ENCODE peak calls at places on chromosomes 11 and 22, in six cellular contexts. C is transverse colon, E is hepatocyte, B is A549, F is cardiac muscle cell, A is heart right ventricle. M is an unnamed sample.

GRCh38 chr11:66951927-66952337 is 6.3 kb downstream of the PC start:
- DNase-seq in C (peak), E (peak), B (no peak), F (peak), A (no peak), M (no peak)

GRCh38 chr11:119730789-119731386 is 1.9 kb upstream of the NECTIN1 start:
- DNase-seq in C (no peak), E (no peak), B (no peak), F (no peak), A (no peak), M (no peak)

GRCh38 chr11:8839957-8840945 is 70.7 kb upstream of the AKIP1 start:
- DNase-seq in C (peak), E (peak), B (no peak), F (peak), A (no peak), M (no peak)

GRCh38 chr11:22656128-22656527 is 10.3 kb upstream of the GAS2 start:
- DNase-seq in C (no peak), E (no peak), B (no peak), F (peak), A (no peak), M (no peak)

GRCh38 chr11:104332110-104332509 is 168.2 kb upstream of the PDGFD start:
- DNase-seq in C (peak), E (peak), B (peak), F (no peak), A (no peak), M (no peak)

GRCh38 chr11:121448431-121448941 is 3.6 kb upstream of the SORL1 start:
- DNase-seq in C (no peak), E (no peak), B (no peak), F (no peak), A (no peak), M (no peak)

GRCh38 chr11:10669258-10670033 is 24.1 kb downstream of the IRAG1 start:
- DNase-seq in C (no peak), E (peak), B (peak), F (peak), A (no peak), M (no peak)

GRCh38 chr11:77658213-77659013 is 20.8 kb upstream of the CLNS1A start:
- DNase-seq in C (no peak), E (no peak), B (no peak), F (peak), A (no peak), M (no peak)

GRCh38 chr11:125593113-125593761 is 585 bp downstream of the STT3A start:
- DNase-seq in C (peak), E (peak), B (peak), F (peak), A (no peak), M (peak)

GRCh38 chr11:119592642-119593041 is 136.4 kb downstream of the NECTIN1 start:
- DNase-seq in C (no peak), E (no peak), B (no peak), F (peak), A (no peak), M (no peak)

GRCh38 chr11:131925829-131926228 is 555.4 kb downstream of the NTM start:
- DNase-seq in C (no peak), E (no peak), B (no peak), F (peak), A (no peak), M (no peak)

GRCh38 chr22:39251762-39252460 is 7.1 kb upstream of the PDGFB start:
- DNase-seq in C (no peak), E (no peak), B (peak), F (no peak), A (no peak), M (no peak)

GRCh38 chr11:33383920-33384209 is 126.7 kb downstream of the HIPK3 start:
- DNase-seq in C (no peak), E (no peak), B (no peak), F (no peak), A (no peak), M (no peak)
- H3K27ac ChIP-seq in C (no peak), E (no peak), B (no peak), F (no peak), A (no peak), M (no peak)

DNA sequence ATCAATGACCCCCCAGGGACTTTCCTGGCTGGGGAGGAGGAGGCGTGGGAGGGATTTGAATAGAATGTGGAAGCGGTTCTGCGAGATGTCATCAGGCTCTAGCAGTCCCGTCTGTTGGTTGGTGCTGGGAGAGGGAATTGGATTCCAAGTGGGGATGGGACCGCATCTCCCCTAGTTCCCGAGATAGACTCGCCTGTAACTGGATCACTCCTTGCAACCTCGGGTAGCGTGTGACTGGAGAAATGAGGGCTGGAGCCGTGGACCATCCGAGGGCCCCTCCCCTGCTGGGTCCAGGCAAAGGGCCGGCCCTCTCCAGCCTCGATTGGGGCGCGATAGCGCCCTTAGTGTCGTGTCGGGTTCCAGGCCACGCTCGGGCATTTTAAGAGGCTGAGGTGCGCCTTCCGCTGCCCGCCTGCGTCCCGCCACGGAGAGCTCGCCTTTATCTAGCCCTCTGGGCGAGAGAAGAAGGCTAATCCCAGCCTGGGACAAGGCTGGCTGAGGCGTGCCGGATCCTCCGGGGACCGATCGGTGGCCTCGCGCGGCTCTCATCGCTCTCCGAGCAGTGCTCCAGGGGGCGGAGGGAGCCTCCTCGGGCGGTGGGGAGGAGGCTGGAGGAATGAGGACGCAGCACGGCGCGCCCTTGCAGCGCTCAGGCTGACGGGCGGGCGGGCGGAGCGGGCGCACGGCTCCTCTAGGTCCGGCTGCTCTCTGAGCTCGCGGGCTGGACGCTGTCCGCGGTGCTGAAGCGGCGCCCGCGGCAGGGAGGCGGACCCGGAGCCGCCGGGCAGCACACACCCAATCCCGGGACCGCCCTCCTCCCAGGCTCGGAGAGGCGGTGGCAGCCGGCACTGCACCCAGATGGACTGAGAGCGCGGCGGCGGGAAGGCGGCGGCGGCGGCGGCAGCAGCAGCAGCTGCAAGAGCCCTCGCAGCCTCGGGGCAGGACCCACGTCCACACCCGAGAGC is 107.8 kb downstream of the OSBP2 start:
- DNase-seq in C (peak), E (peak), B (peak), F (peak), A (peak), M (peak)
- TF ChIP-seq CTCF in C (peak), E (peak), B (no peak), F (peak), A (peak), M (peak)

GRCh38 chr11:128734439-128735224 is 40.8 kb downstream of the FLI1 start:
- DNase-seq in C (peak), E (no peak), B (no peak), F (no peak), A (peak), M (no peak)
- H3K27ac ChIP-seq in C (peak), E (no peak), B (no peak), F (no peak), A (no peak), M (no peak)

DNA sequence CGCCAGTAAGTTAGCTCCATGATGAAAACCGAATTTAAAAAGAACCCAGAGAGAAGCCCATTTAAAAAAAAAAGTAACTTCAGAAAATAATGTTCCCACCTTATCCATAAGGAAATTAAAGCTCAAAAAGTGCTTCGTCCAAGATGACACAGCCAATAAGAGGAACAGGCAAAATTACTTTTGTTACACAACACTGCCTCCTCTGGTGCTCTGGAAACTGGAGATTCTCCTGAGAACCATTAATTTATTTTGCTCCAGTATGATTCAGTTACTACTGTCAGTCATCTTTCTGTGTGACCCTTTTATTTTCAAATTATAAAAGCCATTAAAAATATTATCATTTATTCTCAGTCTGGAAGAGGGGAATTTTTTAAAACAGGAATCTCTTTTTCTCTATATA is 2.0 kb downstream of the IFT27 start:
- DNase-seq in C (no peak), E (peak), B (peak), F (peak), A (no peak), M (no peak)
- TF ChIP-seq CTCF in C (peak), E (peak), B (peak), F (peak), A (peak), M (peak)

M was measured in RWPE1.